ENCODE peak calls at places on chromosomes 7 and 10, in seven cellular contexts. X, O, T, Z, N, A and R are unnamed samples.

GRCh38 chr7:92177362-92177761 is 1.6 kb downstream of the LRRD1 start:
- DNase-seq in X (peak; percentile 70), O (peak; percentile 48), T (no peak), Z (no peak), N (no peak), A (no peak), R (no peak)

GRCh38 chr10:63765126-63765525 is 243.9 kb downstream of the REEP3 start:
- DNase-seq in X (peak; percentile 4), O (peak; percentile 88), T (no peak), Z (no peak), N (no peak), A (no peak), R (no peak)

GRCh38 chr7:100562195-100563099 is 11.3 kb downstream of the SAP25 start:
- DNase-seq in X (no peak), O (no peak), T (no peak), Z (no peak), N (peak; percentile 81), A (peak; percentile 41), R (no peak)

GRCh38 chr7:107045980-107046379 is 1.5 kb downstream of the PRKAR2B start:
- DNase-seq in X (peak; percentile 61), O (no peak), T (no peak), Z (no peak), N (no peak), A (peak; percentile 16), R (peak; percentile 19)

GRCh38 chr7:38160003-38160571 is 18.0 kb upstream of the STARD3NL start:
- DNase-seq in X (no peak), O (no peak), T (no peak), Z (no peak), N (no peak), A (no peak), R (no peak)

GRCh38 chr7:116552616-116553015 is 27.8 kb downstream of the CAV1 start:
- DNase-seq in X (peak; percentile 76), O (peak; percentile 78), T (no peak), Z (no peak), N (no peak), A (no peak), R (no peak)

GRCh38 chr7:2631924-2632716 is at the start of gene TTYH3:
- DNase-seq in X (no peak), O (no peak), T (peak; percentile 56), Z (no peak), N (no peak), A (no peak), R (peak; percentile 33)

GRCh38 chr7:156640949-156641485 is 443 bp downstream of the RNF32 start:
- DNase-seq in X (peak; percentile 57), O (peak; percentile 78), T (peak; percentile 53), Z (no peak), N (no peak), A (no peak), R (no peak)

GRCh38 chr7:96495751-96496216 is 173.9 kb upstream of the SLC25A13 start:
- DNase-seq in X (no peak), O (peak; percentile 43), T (no peak), Z (no peak), N (no peak), A (no peak), R (no peak)

GRCh38 chr7:109295158-109295557 is 725.5 kb downstream of the DNAJB9 start:
- DNase-seq in X (no peak), O (no peak), T (no peak), Z (no peak), N (no peak), A (no peak), R (no peak)

GRCh38 chr10:89515031-89515841 is 20.2 kb downstream of the SLC16A12 start:
- DNase-seq in X (peak; percentile 100), O (peak; percentile 93), T (no peak), Z (peak; percentile 56), N (no peak), A (no peak), R (no peak)

GRCh38 chr7:88111136-88111748 is 108.6 kb downstream of the SRI start:
- DNase-seq in X (peak; percentile 41), O (peak; percentile 45), T (peak; percentile 39), Z (peak; percentile 21), N (no peak), A (no peak), R (peak; percentile 67)

GRCh38 chr10:104117839-104118323 is 4.1 kb upstream of the SFR1 start:
- DNase-seq in X (peak; percentile 43), O (peak; percentile 94), T (peak; percentile 58), Z (no peak), N (no peak), A (no peak), R (no peak)

GRCh38 chr7:20229652-20230500 is 12.7 kb upstream of the MACC1 start:
- DNase-seq in X (peak; percentile 93), O (peak; percentile 74), T (no peak), Z (no peak), N (no peak), A (no peak), R (no peak)

GRCh38 chr10:105146436-105146835 is 505.3 kb downstream of the SORCS3 start:
- DNase-seq in X (no peak), O (no peak), T (no peak), Z (no peak), N (no peak), A (no peak), R (no peak)

GRCh38 chr10:96587255-96588059 is 645 bp upstream of the TM9SF3 start:
- DNase-seq in X (peak; percentile 83), O (peak; percentile 69), T (peak; percentile 34), Z (no peak), N (peak; percentile 94), A (no peak), R (peak; percentile 57)

GRCh38 chr10:29621161-29621560 is 13.6 kb downstream of the SVIL start:
- DNase-seq in X (peak; percentile 19), O (peak; percentile 85), T (no peak), Z (no peak), N (peak; percentile 89), A (peak; percentile 70), R (no peak)

GRCh38 chr7:55185321-55185802 is 166.5 kb downstream of the EGFR start:
- DNase-seq in X (peak; percentile 35), O (peak; percentile 38), T (no peak), Z (no peak), N (peak; percentile 65), A (no peak), R (no peak)

GRCh38 chr10:930415-931325 is 835 bp downstream of the LARP4B start:
- DNase-seq in X (peak; percentile 30), O (peak; percentile 64), T (peak; percentile 50), Z (peak; percentile 78), N (peak; percentile 90), A (peak; percentile 84), R (peak; percentile 63)

GRCh38 chr10:113382691-113383090 is 170.2 kb upstream of the HABP2 start:
- DNase-seq in X (no peak), O (no peak), T (no peak), Z (no peak), N (peak; percentile 12), A (no peak), R (no peak)

GRCh38 chr10:28806481-28806880 is 129.2 kb downstream of the BAMBI start:
- DNase-seq in X (no peak), O (no peak), T (no peak), Z (peak; percentile 49), N (no peak), A (no peak), R (no peak)

GRCh38 chr7:129643545-129644170 is 32.1 kb downstream of the NRF1 start:
- DNase-seq in X (no peak), O (no peak), T (no peak), Z (peak; percentile 31), N (no peak), A (no peak), R (no peak)

GRCh38 chr7:134515569-134516468 is 11.5 kb upstream of the AKR1B10 start:
- DNase-seq in X (peak; percentile 93), O (peak; percentile 92), T (peak; percentile 81), Z (no peak), N (no peak), A (no peak), R (no peak)

DNA sequence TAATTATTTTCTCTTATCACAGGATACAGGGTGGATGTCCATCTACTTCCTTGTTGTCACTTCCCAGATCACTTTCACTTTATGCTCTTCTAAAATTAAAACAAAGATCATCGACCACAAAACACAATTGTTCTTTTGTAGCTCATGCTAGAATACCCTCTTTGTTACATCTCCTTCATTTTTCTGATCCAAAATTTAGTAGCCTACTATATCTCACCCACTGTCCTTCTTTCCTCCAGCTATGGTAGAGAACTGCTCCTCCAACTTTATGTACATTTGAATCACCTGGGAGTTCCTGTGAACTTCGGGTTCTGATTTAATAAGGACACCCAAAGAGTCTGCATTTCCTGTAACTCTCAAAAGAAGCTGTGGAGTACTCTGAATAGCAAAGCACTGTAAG is 1.2 kb upstream of the AHR start:
- DNase-seq in X (no peak), O (no peak), T (no peak), Z (no peak), N (no peak), A (no peak), R (no peak)
- H3K4me3 ChIP-seq in X (no peak overlapping the region), O (no peak overlapping the region), T (no peak overlapping the region), Z (no peak overlapping the region), N (no peak overlapping the region), A (no peak overlapping the region), R (no peak overlapping the region)

DNA sequence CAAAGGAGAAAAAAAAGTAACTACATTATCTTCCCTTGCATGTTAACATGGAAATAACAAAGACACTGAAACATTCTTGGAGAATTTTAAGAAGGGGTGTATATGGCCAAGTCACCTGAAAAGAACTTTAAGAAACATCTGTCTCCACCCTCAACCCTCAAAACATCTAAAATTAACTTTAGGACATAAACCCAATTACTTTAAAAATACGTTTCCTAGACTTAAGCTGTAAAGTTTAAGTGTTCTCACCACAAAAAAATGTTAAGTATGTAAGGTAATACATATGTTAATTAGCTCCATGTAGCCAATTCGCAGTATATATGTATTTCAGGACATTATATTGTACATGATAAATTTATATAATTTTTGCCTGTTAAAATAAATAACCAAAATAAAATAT is 71.1 kb upstream of the GLCCI1 start:
- DNase-seq in X (no peak), O (no peak), T (no peak), Z (no peak), N (no peak), A (no peak), R (peak; percentile 63)
- H3K4me3 ChIP-seq in X (no peak overlapping the region), O (no peak overlapping the region), T (no peak overlapping the region), Z (no peak overlapping the region), N (no peak overlapping the region), A (no peak overlapping the region), R (no peak overlapping the region)

DNA sequence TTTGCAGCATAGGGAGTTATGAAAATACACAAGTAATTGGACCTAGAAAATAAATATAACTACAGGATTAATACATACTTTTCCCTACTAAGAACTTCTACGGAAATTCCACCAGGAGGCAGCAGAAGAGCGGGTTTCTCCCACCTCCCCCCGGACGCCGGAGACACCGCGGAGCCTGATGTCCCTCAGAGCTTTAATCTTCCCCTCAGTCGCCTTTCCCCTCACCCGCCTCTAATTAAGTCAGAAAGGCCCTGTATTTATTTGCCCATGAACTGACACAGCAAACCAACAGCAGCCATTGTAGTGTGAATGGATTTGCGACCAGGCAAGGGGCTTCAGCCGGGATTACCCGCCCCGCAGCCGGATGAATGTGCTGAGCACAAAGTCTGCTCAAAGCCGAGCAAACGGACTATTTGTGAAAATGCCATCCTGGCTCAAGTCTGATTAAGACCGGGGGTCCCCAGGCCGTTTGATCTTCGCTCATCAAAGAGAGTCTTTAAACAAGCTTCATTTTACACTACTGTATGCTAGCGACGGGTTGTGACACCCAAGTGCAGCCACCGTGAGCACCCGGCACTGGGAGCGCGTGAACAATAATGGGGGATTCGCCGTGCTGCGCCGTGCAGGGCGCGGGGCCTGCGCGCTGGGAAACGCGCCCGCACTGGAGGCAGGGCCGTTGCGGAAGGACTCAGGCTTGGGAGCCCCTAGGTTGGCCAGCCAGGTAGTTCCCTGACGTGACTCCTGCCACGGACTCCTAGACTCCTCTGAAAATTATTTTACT is 5.6 kb upstream of the DKK1 start:
- DNase-seq in X (peak; percentile 78), O (peak; percentile 74), T (peak; percentile 62), Z (peak; percentile 79), N (peak; percentile 89), A (peak; percentile 82), R (peak; percentile 80)
- H3K4me3 ChIP-seq in X (peak overlapping the region; percentile 53), O (peak overlapping the region; percentile 67), T (peak overlapping the region; percentile 48), Z (peak overlapping the region; percentile 56), N (no peak overlapping the region), A (peak overlapping the region; percentile 43), R (peak overlapping the region; percentile 17)

GRCh38 chr10:117542706-117543244 is at the start of gene EMX2:
- DNase-seq in X (no peak), O (no peak), T (no peak), Z (no peak), N (no peak), A (no peak), R (no peak)
- H3K4me3 ChIP-seq in X (no peak within 1 kb of the TSS), O (no peak within 1 kb of the TSS), T (peak within 1 kb of the TSS; percentile 43), Z (peak within 1 kb of the TSS; percentile 9), N (peak within 1 kb of the TSS; percentile 64), A (peak within 1 kb of the TSS; percentile 30), R (no peak within 1 kb of the TSS)